ENCODE peak calls at places on chromosomes 1 and 21, in ten cellular contexts. G is brain microvascular endothelial cell; L is GM23338; W is CD8-positive, alpha-beta memory T cell; Y is CD4-positive, CD25-positive, alpha-beta regulatory T cell; A is ovary; B is fibroblast of lung; E is GM23248; M is foreskin fibroblast; X is bronchial epithelial cell. U is an unnamed sample.
A peak's percentile ranks its signal among the peaks of the same experiment; 100 is the strongest.

GRCh38 chr1:67339623-67340343 is 32.1 kb downstream of the IL12RB2 start:
- DNase-seq in G (peak; percentile 81), L (no peak), W (no peak), Y (no peak), A (no peak), B (peak; percentile 82), E (peak; percentile 88), M (peak; percentile 49), X (peak; percentile 92), U (peak; percentile 57)

GRCh38 chr1:29698033-29698432 is 461.7 kb downstream of the PTPRU start:
- DNase-seq in G (peak; percentile 61), L (peak; percentile 83), W (no peak), Y (no peak), A (no peak), B (peak; percentile 75), E (peak; percentile 83), M (peak; percentile 68), X (peak; percentile 53), U (no peak)

GRCh38 chr1:62038594-62039284 is 155.9 kb upstream of the L1TD1 start:
- DNase-seq in G (no peak), L (no peak), W (no peak), Y (no peak), A (no peak), B (no peak), E (no peak), M (no peak), X (no peak), U (no peak)

GRCh38 chr1:222994506-222995229 is 148.4 kb downstream of the TLR5 start:
- DNase-seq in G (no peak), L (peak; percentile 46), W (no peak), Y (no peak), A (no peak), B (peak; percentile 79), E (peak; percentile 84), M (peak; percentile 39), X (peak; percentile 83), U (peak; percentile 41)

GRCh38 chr1:111515291-111516007 is 12.0 kb upstream of the ADORA3 start:
- DNase-seq in G (peak; percentile 27), L (peak; percentile 71), W (no peak), Y (no peak), A (peak; percentile 64), B (peak; percentile 72), E (peak; percentile 78), M (peak; percentile 54), X (peak; percentile 31), U (no peak)

GRCh38 chr1:228646717-228647522 is 88.4 kb upstream of the RHOU start:
- DNase-seq in G (peak; percentile 7), L (peak; percentile 69), W (peak; percentile 67), Y (no peak), A (peak; percentile 65), B (peak; percentile 19), E (peak; percentile 75), M (peak; percentile 54), X (peak; percentile 57), U (no peak)

GRCh38 chr1:55679971-55680370 is 464.8 kb upstream of the USP24 start:
- DNase-seq in G (no peak), L (no peak), W (no peak), Y (no peak), A (no peak), B (peak; percentile 80), E (peak; percentile 50), M (no peak), X (no peak), U (no peak)

GRCh38 chr1:39720094-39720999 is 18.3 kb upstream of the PPIE start:
- DNase-seq in G (peak; percentile 24), L (peak; percentile 72), W (no peak), Y (no peak), A (no peak), B (peak; percentile 32), E (peak; percentile 68), M (peak; percentile 27), X (peak; percentile 68), U (no peak)

GRCh38 chr1:67711850-67712202 is 26.8 kb downstream of the GADD45A start:
- DNase-seq in G (no peak), L (no peak), W (no peak), Y (no peak), A (no peak), B (no peak), E (no peak), M (no peak), X (no peak), U (no peak)

GRCh38 chr1:85654066-85654782 is 54.0 kb downstream of the ZNHIT6 start:
- DNase-seq in G (peak; percentile 39), L (no peak), W (no peak), Y (no peak), A (no peak), B (peak; percentile 56), E (peak; percentile 64), M (peak; percentile 29), X (peak; percentile 66), U (no peak)

GRCh38 chr1:211932581-211933010 is 102.0 kb upstream of the LPGAT1 start:
- DNase-seq in G (peak; percentile 54), L (no peak), W (no peak), Y (no peak), A (no peak), B (no peak), E (no peak), M (no peak), X (no peak), U (no peak)

GRCh38 chr1:111200802-111201161 is 336 bp upstream of the DENND2D start:
- DNase-seq in G (no peak), L (no peak), W (no peak), Y (no peak), A (no peak), B (no peak), E (no peak), M (no peak), X (no peak), U (no peak)

GRCh38 chr21:46325073-46325912 is 1.3 kb downstream of the PCNT start:
- DNase-seq in G (peak; percentile 24), L (peak; percentile 81), W (peak; percentile 54), Y (peak; percentile 19), A (peak; percentile 46), B (peak; percentile 54), E (peak; percentile 71), M (peak; percentile 39), X (peak; percentile 50), U (no peak)

GRCh38 chr1:25030674-25031589 is 100.9 kb upstream of the RUNX3 start:
- DNase-seq in G (peak; percentile 43), L (no peak), W (peak; percentile 91), Y (peak; percentile 49), A (no peak), B (peak; percentile 54), E (peak; percentile 60), M (no peak), X (peak; percentile 73), U (no peak)

GRCh38 chr1:25033030-25033827 is 103.2 kb upstream of the RUNX3 start:
- DNase-seq in G (no peak), L (no peak), W (no peak), Y (no peak), A (no peak), B (no peak), E (no peak), M (no peak), X (no peak), U (no peak)

GRCh38 chr1:25033828-25034451 is 103.9 kb upstream of the RUNX3 start:
- DNase-seq in G (no peak), L (no peak), W (peak; percentile 71), Y (no peak), A (no peak), B (no peak), E (no peak), M (no peak), X (no peak), U (no peak)

GRCh38 chr1:25031601-25031965 is 101.5 kb upstream of the RUNX3 start:
- DNase-seq in G (peak; percentile 21), L (no peak), W (peak; percentile 82), Y (peak; percentile 32), A (no peak), B (no peak), E (no peak), M (no peak), X (no peak), U (no peak)

GRCh38 chr1:25031966-25032667 is 102.0 kb upstream of the RUNX3 start:
- DNase-seq in G (peak; percentile 93), L (no peak), W (peak; percentile 90), Y (peak; percentile 70), A (no peak), B (peak; percentile 74), E (peak; percentile 20), M (no peak), X (peak; percentile 88), U (no peak)
- H3K4me3 ChIP-seq in G (no peak overlapping the region), L (no peak overlapping the region), W (no peak overlapping the region), Y (peak overlapping the region; percentile 43), A (no peak overlapping the region), B (no peak overlapping the region), E (no peak overlapping the region), M (no peak overlapping the region), X (no peak overlapping the region), U (no peak overlapping the region)

GRCh38 chr1:59368007-59368670 is 71.2 kb downstream of the FGGY start:
- DNase-seq in G (no peak), L (no peak), W (no peak), Y (no peak), A (no peak), B (no peak), E (no peak), M (no peak), X (no peak), U (no peak)
- H3K4me3 ChIP-seq in G (no peak overlapping the region), L (no peak overlapping the region), W (no peak overlapping the region), Y (no peak overlapping the region), A (no peak overlapping the region), B (no peak overlapping the region), E (peak overlapping the region; percentile 17), M (no peak overlapping the region), X (no peak overlapping the region), U (no peak overlapping the region)

GRCh38 chr1:167860231-167860923 is 53.6 kb downstream of the ADCY10 start:
- DNase-seq in G (peak; percentile 40), L (no peak), W (no peak), Y (no peak), A (no peak), B (peak; percentile 24), E (peak; percentile 40), M (peak; percentile 25), X (peak; percentile 10), U (no peak)
- H3K4me3 ChIP-seq in G (no peak overlapping the region), L (no peak overlapping the region), W (no peak overlapping the region), Y (no peak overlapping the region), A (no peak overlapping the region), B (no peak overlapping the region), E (no peak overlapping the region), M (no peak overlapping the region), X (no peak overlapping the region), U (no peak overlapping the region)

DNA sequence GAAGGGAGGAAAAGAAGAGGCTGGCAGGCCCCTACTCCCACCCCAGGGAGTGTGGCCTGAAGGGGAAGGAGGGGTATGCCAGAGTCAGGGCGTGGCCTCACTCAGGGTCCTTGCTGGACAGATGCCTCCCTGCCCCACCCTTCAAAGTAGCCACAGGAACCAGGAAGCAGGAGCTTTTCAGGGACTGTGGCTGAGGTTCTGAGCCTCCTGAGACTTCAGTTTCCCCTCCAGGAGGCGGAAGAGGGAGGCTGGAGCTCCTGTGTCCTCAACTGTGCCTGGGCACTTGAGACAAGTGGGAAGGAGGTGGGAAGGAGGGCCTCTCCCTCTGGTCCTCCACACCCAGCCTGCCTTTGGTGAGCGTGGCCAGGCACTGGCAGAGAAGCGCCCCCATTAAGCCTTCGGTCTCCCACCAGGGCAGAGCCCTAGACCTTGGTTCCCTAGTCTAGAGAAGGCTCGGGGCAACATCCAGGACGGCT is 5.3 kb downstream of the CELSR2 start:
- DNase-seq in G (no peak), L (no peak), W (no peak), Y (no peak), A (no peak), B (no peak), E (no peak), M (no peak), X (no peak), U (no peak)
- H3K4me3 ChIP-seq in G (no peak overlapping the region), L (no peak overlapping the region), W (no peak overlapping the region), Y (no peak overlapping the region), A (no peak overlapping the region), B (no peak overlapping the region), E (no peak overlapping the region), M (no peak overlapping the region), X (peak overlapping the region; percentile 34), U (no peak overlapping the region)

GRCh38 chr1:230979952-230980351 is 1.1 kb downstream of the ARV1 start:
- DNase-seq in G (no peak), L (no peak), W (no peak), Y (no peak), A (no peak), B (no peak), E (no peak), M (no peak), X (no peak), U (no peak)
- H3K4me3 ChIP-seq in G (no peak overlapping the region), L (peak overlapping the region; percentile 88), W (peak overlapping the region; percentile 83), Y (peak overlapping the region; percentile 87), A (no peak overlapping the region), B (peak overlapping the region; percentile 93), E (peak overlapping the region; percentile 96), M (peak overlapping the region; percentile 94), X (peak overlapping the region; percentile 92), U (peak overlapping the region; percentile 89)

U was measured in skeletal muscle cell.